ENCODE peak calls at places on chromosomes 6 and 20, in eight cellular contexts. One of them, this sample, is unnamed.

GRCh38 chr20:40956926-40957760 is 71.5 kb upstream of the TOP1 start:
- DNase-seq in pancreas: no peak
- DNase-seq in GM23338: no peak
- DNase-seq in PC-3: no peak
- DNase-seq in body of pancreas: no peak
- DNase-seq in spleen: no peak
- DNase-seq in keratinocyte: no peak
- DNase-seq in brain microvascular endothelial cell: no peak
- DNase-seq in this sample: no peak

GRCh38 chr6:155687645-155688044 is 232.0 kb upstream of the NOX3 start:
- DNase-seq in PC-3: no peak
- DNase-seq in keratinocyte: no peak
- DNase-seq in GM23338: no peak
- DNase-seq in spleen: no peak
- DNase-seq in brain microvascular endothelial cell: no peak
- DNase-seq in body of pancreas: no peak
- DNase-seq in pancreas: no peak
- DNase-seq in this sample: no peak

GRCh38 chr20:61125076-61125475 is 127.0 kb upstream of the CDH4 start:
- DNase-seq in body of pancreas: no peak
- DNase-seq in brain microvascular endothelial cell: no peak
- DNase-seq in pancreas: no peak
- DNase-seq in GM23338: no peak
- DNase-seq in PC-3: no peak
- DNase-seq in keratinocyte: no peak
- DNase-seq in spleen: no peak
- DNase-seq in this sample: peak; percentile 55

GRCh38 chr6:48085131-48085741 is 25.8 kb downstream of the PTCHD4 start:
- DNase-seq in PC-3: no peak
- DNase-seq in brain microvascular endothelial cell: no peak
- DNase-seq in pancreas: no peak
- DNase-seq in GM23338: no peak
- DNase-seq in body of pancreas: no peak
- DNase-seq in keratinocyte: no peak
- DNase-seq in spleen: no peak
- DNase-seq in this sample: no peak

GRCh38 chr6:133945158-133945557 is 7.9 kb upstream of the TBPL1 start:
- DNase-seq in GM23338: peak; percentile 48
- DNase-seq in PC-3: peak; percentile 6
- DNase-seq in spleen: no peak
- DNase-seq in brain microvascular endothelial cell: no peak
- DNase-seq in body of pancreas: no peak
- DNase-seq in keratinocyte: no peak
- DNase-seq in pancreas: no peak
- DNase-seq in this sample: no peak

GRCh38 chr6:73515204-73516101 is 5.4 kb downstream of the EEF1A1 start:
- DNase-seq in PC-3: peak; percentile 73
- DNase-seq in brain microvascular endothelial cell: no peak
- DNase-seq in pancreas: peak; percentile 41
- DNase-seq in keratinocyte: no peak
- DNase-seq in GM23338: peak; percentile 72
- DNase-seq in body of pancreas: peak; percentile 71
- DNase-seq in spleen: no peak
- DNase-seq in this sample: no peak

GRCh38 chr6:162092816-162093502 is 634.6 kb downstream of the PRKN start:
- DNase-seq in GM23338: no peak
- DNase-seq in keratinocyte: no peak
- DNase-seq in spleen: no peak
- DNase-seq in body of pancreas: no peak
- DNase-seq in brain microvascular endothelial cell: no peak
- DNase-seq in PC-3: no peak
- DNase-seq in pancreas: no peak
- DNase-seq in this sample: no peak

GRCh38 chr20:8133816-8134451 is 1.9 kb downstream of the PLCB1 start:
- DNase-seq in body of pancreas: peak; percentile 14
- DNase-seq in GM23338: no peak
- DNase-seq in PC-3: no peak
- DNase-seq in pancreas: no peak
- DNase-seq in keratinocyte: no peak
- DNase-seq in spleen: no peak
- DNase-seq in brain microvascular endothelial cell: no peak
- DNase-seq in this sample: no peak

GRCh38 chr6:139349464-139350020 is 24.9 kb downstream of the CITED2 start:
- DNase-seq in pancreas: no peak
- DNase-seq in GM23338: no peak
- DNase-seq in brain microvascular endothelial cell: no peak
- DNase-seq in spleen: no peak
- DNase-seq in body of pancreas: peak; percentile 35
- DNase-seq in keratinocyte: no peak
- DNase-seq in PC-3: peak; percentile 71
- DNase-seq in this sample: no peak

GRCh38 chr6:12356983-12357972 is 67.1 kb downstream of the EDN1 start:
- DNase-seq in spleen: no peak
- DNase-seq in body of pancreas: peak; percentile 28
- DNase-seq in GM23338: no peak
- DNase-seq in keratinocyte: no peak
- DNase-seq in brain microvascular endothelial cell: no peak
- DNase-seq in pancreas: no peak
- DNase-seq in PC-3: no peak
- DNase-seq in this sample: no peak

DNA sequence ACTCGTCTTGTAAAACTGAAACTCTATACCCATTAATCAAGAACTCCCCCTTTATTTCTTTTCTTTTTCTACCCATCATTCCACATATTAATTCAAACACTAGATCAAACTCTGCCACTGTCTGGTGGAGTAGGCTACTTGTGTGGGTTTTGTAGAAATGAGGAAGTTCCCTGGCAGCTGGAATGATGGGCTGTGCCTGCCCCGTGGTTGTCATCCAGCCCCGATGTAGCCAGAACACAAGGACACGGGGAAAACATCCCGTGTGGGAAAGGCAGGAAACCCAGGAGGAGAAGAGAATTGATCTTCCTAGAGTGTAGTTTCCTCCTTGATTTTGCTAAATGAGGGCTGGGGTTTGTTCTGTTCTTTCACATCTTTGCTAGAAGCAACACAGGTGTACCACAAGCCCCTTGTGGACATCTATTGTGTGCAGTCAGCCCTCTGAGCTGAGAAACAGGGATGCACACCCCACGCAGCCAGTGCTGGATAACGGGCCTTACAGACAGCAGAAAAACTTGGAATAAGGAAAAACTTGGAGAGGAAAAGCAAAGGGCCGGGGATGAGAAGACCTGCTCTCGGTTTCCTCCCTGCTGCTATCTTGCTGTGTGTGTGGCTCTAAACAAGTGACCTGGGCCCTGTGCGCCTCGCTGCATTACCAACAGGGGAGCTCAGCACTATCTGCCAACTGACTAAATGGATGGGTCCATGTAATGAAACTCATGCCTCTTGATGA is 88.0 kb downstream of the SCML4 start:
- DNase-seq in spleen: no peak
- DNase-seq in pancreas: no peak
- DNase-seq in brain microvascular endothelial cell: no peak
- DNase-seq in body of pancreas: no peak
- DNase-seq in keratinocyte: no peak
- DNase-seq in GM23338: no peak
- DNase-seq in PC-3: no peak
- DNase-seq in this sample: no peak
- H3K4me3 ChIP-seq in spleen: no peak overlapping the region
- H3K4me3 ChIP-seq in pancreas: no peak overlapping the region
- H3K4me3 ChIP-seq in brain microvascular endothelial cell: no peak overlapping the region
- H3K4me3 ChIP-seq in body of pancreas: no peak overlapping the region
- H3K4me3 ChIP-seq in keratinocyte: no peak overlapping the region
- H3K4me3 ChIP-seq in GM23338: no peak overlapping the region
- H3K4me3 ChIP-seq in PC-3: no peak overlapping the region
- H3K4me3 ChIP-seq in this sample: no peak overlapping the region

DNA sequence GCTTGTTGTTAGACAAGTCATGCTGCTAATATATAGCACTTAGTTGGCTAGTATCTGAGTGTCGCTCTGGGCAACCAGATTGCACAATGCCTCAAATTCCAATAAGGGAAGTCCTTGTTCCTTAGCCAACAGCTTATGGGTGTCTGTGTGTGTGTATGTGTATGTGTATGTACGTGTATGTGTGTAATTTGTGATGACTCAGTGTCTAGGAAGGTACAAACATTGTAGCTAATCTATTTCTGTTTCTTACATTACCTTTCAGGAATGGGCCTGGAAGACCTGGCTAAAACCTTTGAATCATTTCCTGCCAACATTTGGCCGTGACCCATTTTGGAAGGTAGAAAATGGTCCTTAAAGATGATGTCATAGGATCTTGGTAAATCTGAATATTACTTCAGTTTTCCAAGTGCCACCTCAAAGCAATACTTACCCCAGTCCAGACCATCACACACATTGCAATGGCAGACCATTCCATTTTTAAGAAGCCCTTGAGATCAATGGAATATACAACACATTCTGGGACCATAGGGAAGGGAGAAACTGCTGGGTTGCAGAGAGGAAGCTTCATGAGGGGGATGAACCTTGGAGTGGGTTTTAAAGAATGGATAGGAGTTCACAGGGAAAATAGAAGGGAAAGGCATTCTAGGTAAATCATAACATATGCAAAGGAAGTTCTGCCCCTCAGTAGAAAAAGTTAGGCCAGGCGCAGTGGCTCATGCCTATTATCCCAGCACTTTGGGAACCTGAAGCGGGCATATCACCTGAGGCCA is 25.1 kb downstream of the NEDD9 start:
- DNase-seq in body of pancreas: peak; percentile 90
- DNase-seq in brain microvascular endothelial cell: peak; percentile 99
- DNase-seq in keratinocyte: peak; percentile 96
- DNase-seq in GM23338: no peak
- DNase-seq in PC-3: peak; percentile 98
- DNase-seq in pancreas: peak; percentile 43
- DNase-seq in spleen: no peak
- DNase-seq in this sample: no peak
- H3K27ac ChIP-seq in body of pancreas: peak overlapping the region; percentile 77
- H3K27ac ChIP-seq in brain microvascular endothelial cell: peak overlapping the region; percentile 92
- H3K27ac ChIP-seq in keratinocyte: peak overlapping the region; percentile 84
- H3K27ac ChIP-seq in GM23338: no peak overlapping the region
- H3K27ac ChIP-seq in PC-3: peak overlapping the region; percentile 97
- H3K27ac ChIP-seq in pancreas: peak overlapping the region; percentile 82
- H3K27ac ChIP-seq in spleen: peak overlapping the region; percentile 77
- H3K27ac ChIP-seq in this sample: peak overlapping the region; percentile 79

DNA sequence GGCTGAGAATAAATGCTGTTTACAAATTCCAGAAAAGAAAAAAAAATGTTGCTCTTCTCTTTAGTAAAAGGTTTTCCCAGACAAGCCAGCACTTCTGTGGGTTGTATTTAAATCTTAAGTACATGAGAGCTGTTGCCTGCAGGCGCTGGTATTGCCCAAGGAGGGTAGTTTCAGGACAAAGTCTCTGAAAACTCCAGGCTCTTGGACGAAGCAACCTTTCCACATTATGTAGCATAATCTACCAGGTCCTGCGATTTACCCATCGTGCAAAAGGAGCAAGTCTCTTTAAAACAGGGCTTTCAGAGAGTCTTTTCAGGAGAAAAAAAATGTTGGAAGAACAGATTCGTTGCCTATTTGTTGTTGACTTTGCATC is 65.6 kb downstream of the PLG start:
- DNase-seq in pancreas: no peak
- DNase-seq in GM23338: no peak
- DNase-seq in spleen: no peak
- DNase-seq in body of pancreas: no peak
- DNase-seq in keratinocyte: no peak
- DNase-seq in PC-3: no peak
- DNase-seq in brain microvascular endothelial cell: no peak
- DNase-seq in this sample: no peak
- TF ChIP-seq CTCF in pancreas: no peak
- TF ChIP-seq CTCF in GM23338: no peak
- TF ChIP-seq CTCF in spleen: no peak
- TF ChIP-seq CTCF in body of pancreas: no peak
- TF ChIP-seq CTCF in keratinocyte: no peak
- TF ChIP-seq CTCF in PC-3: no peak
- TF ChIP-seq CTCF in brain microvascular endothelial cell: no peak
- TF ChIP-seq CTCF in this sample: no peak

GRCh38 chr6:62714112-62714511 is 428.1 kb upstream of the KHDRBS2 start:
- DNase-seq in spleen: no peak
- DNase-seq in GM23338: peak; percentile 18
- DNase-seq in pancreas: no peak
- DNase-seq in keratinocyte: no peak
- DNase-seq in body of pancreas: no peak
- DNase-seq in PC-3: no peak
- DNase-seq in brain microvascular endothelial cell: no peak
- DNase-seq in this sample: no peak
- H3K4me3 ChIP-seq in spleen: no peak overlapping the region
- H3K4me3 ChIP-seq in GM23338: no peak overlapping the region
- H3K4me3 ChIP-seq in pancreas: no peak overlapping the region
- H3K4me3 ChIP-seq in keratinocyte: no peak overlapping the region
- H3K4me3 ChIP-seq in body of pancreas: no peak overlapping the region
- H3K4me3 ChIP-seq in PC-3: no peak overlapping the region
- H3K4me3 ChIP-seq in brain microvascular endothelial cell: no peak overlapping the region
- H3K4me3 ChIP-seq in this sample: no peak overlapping the region

GRCh38 chr6:33276581-33276863 is 401 bp upstream of the B3GALT4 start:
- DNase-seq in brain microvascular endothelial cell: no peak
- DNase-seq in keratinocyte: no peak
- DNase-seq in pancreas: no peak
- DNase-seq in GM23338: no peak
- DNase-seq in body of pancreas: no peak
- DNase-seq in spleen: no peak
- DNase-seq in PC-3: no peak
- DNase-seq in this sample: no peak
- H3K27ac ChIP-seq in brain microvascular endothelial cell: no peak overlapping the region
- H3K27ac ChIP-seq in keratinocyte: peak overlapping the region; percentile 8
- H3K27ac ChIP-seq in pancreas: peak overlapping the region; percentile 82
- H3K27ac ChIP-seq in GM23338: peak overlapping the region; percentile 96
- H3K27ac ChIP-seq in body of pancreas: peak overlapping the region; percentile 80
- H3K27ac ChIP-seq in spleen: peak overlapping the region; percentile 95
- H3K27ac ChIP-seq in PC-3: peak overlapping the region; percentile 77
- H3K27ac ChIP-seq in this sample: peak overlapping the region; percentile 83

GRCh38 chr20:24780648-24781047 is 168.4 kb upstream of the CST7 start:
- DNase-seq in brain microvascular endothelial cell: no peak
- DNase-seq in pancreas: no peak
- DNase-seq in keratinocyte: no peak
- DNase-seq in body of pancreas: no peak
- DNase-seq in spleen: peak; percentile 51
- DNase-seq in GM23338: peak; percentile 4
- DNase-seq in PC-3: no peak
- DNase-seq in this sample: no peak
- TF ChIP-seq CTCF in brain microvascular endothelial cell: peak; percentile 12
- TF ChIP-seq CTCF in pancreas: no peak
- TF ChIP-seq CTCF in keratinocyte: no peak
- TF ChIP-seq CTCF in body of pancreas: no peak
- TF ChIP-seq CTCF in spleen: no peak
- TF ChIP-seq CTCF in GM23338: peak; percentile 45
- TF ChIP-seq CTCF in PC-3: no peak
- TF ChIP-seq CTCF in this sample: no peak